ENCODE peak calls at places on chromosomes 12 and 14, in five cellular contexts. V, X, G, R and Z are unnamed samples.

GRCh38 chr14:77988096-77988870 is 181.9 kb upstream of the NRXN3 start:
- DNase-seq in V (no peak), X (no peak), G (no peak), R (no peak), Z (no peak)

GRCh38 chr14:76267322-76268012 is 108.5 kb upstream of the ESRRB start:
- DNase-seq in V (peak; percentile 47), X (peak; percentile 60), G (peak; percentile 69), R (no peak), Z (peak; percentile 56)

GRCh38 chr12:20527396-20528154 is 159.2 kb downstream of the PDE3A start:
- DNase-seq in V (no peak), X (no peak), G (no peak), R (no peak), Z (no peak)

GRCh38 chr14:105173901-105174894 is 5.6 kb upstream of the JAG2 start:
- DNase-seq in V (no peak), X (no peak), G (no peak), R (no peak), Z (peak; percentile 89)

GRCh38 chr12:79681008-79681590 is 9.7 kb downstream of the PAWR start:
- DNase-seq in V (no peak), X (no peak), G (no peak), R (no peak), Z (no peak)

GRCh38 chr12:69457433-69457832 is 12.8 kb upstream of the FRS2 start:
- DNase-seq in V (no peak), X (no peak), G (no peak), R (no peak), Z (no peak)

GRCh38 chr12:64469455-64470142 is 17.7 kb downstream of the TBK1 start:
- DNase-seq in V (no peak), X (no peak), G (no peak), R (no peak), Z (no peak)

GRCh38 chr12:2376855-2377657 is 324.3 kb downstream of the CACNA1C start:
- DNase-seq in V (no peak), X (peak; percentile 60), G (peak; percentile 48), R (no peak), Z (no peak)

GRCh38 chr12:106178582-106178981 is 39.8 kb upstream of the NUAK1 start:
- DNase-seq in V (no peak), X (no peak), G (no peak), R (no peak), Z (no peak)

GRCh38 chr12:121827351-121828099 is 23.7 kb downstream of the SETD1B start:
- DNase-seq in V (no peak), X (no peak), G (no peak), R (no peak), Z (peak; percentile 78)

GRCh38 chr14:30547388-30548048 is 11.4 kb upstream of the G2E3 start:
- DNase-seq in V (no peak), X (no peak), G (no peak), R (no peak), Z (peak; percentile 72)

GRCh38 chr12:31715283-31715825 is 13.5 kb downstream of the AMN1 start:
- DNase-seq in V (no peak), X (no peak), G (no peak), R (peak; percentile 76), Z (no peak)

GRCh38 chr12:39227218-39227617 is 215.7 kb downstream of the KIF21A start:
- DNase-seq in V (no peak), X (no peak), G (no peak), R (no peak), Z (no peak)

GRCh38 chr14:30214456-30215090 is 286.9 kb upstream of the PRKD1 start:
- DNase-seq in V (no peak), X (no peak), G (no peak), R (peak; percentile 75), Z (no peak)

GRCh38 chr14:103594265-103594664 is 31.5 kb downstream of the COA8 start:
- DNase-seq in V (peak; percentile 26), X (no peak), G (peak; percentile 74), R (peak; percentile 70), Z (no peak)

GRCh38 chr12:68253504-68253903 is at the start of gene IL22:
- DNase-seq in V (no peak), X (no peak), G (no peak), R (no peak), Z (no peak)

GRCh38 chr12:48015954-48016353 is 11.7 kb upstream of the COL2A1 start:
- DNase-seq in V (no peak), X (no peak), G (no peak), R (no peak), Z (no peak)

GRCh38 chr12:46744256-46744655 is 81.5 kb downstream of the SLC38A4 start:
- DNase-seq in V (no peak), X (no peak), G (no peak), R (no peak), Z (no peak)

GRCh38 chr14:97276573-97276972 is 479.4 kb downstream of the VRK1 start:
- DNase-seq in V (no peak), X (no peak), G (no peak), R (no peak), Z (no peak)

GRCh38 chr14:24262821-24263733 is at the start of gene TGM1:
- DNase-seq in V (no peak), X (no peak), G (no peak), R (no peak), Z (peak; percentile 48)

GRCh38 chr12:127272864-127273263 is 994.1 kb upstream of the TMEM132C start:
- DNase-seq in V (no peak), X (no peak), G (no peak), R (no peak), Z (no peak)

GRCh38 chr12:4037747-4038312 is 164.6 kb upstream of the PARP11 start:
- DNase-seq in V (no peak), X (no peak), G (no peak), R (peak; percentile 44), Z (peak; percentile 28)

GRCh38 chr12:131357920-131358319 is 353.0 kb upstream of the SFSWAP start:
- DNase-seq in V (no peak), X (no peak), G (no peak), R (no peak), Z (no peak)

GRCh38 chr12:49322367-49322707 is 718 bp upstream of the TROAP start:
- DNase-seq in V (no peak), X (no peak), G (no peak), R (no peak), Z (no peak)

GRCh38 chr14:75822522-75823288 is 159.1 kb downstream of the TGFB3 start:
- DNase-seq in V (no peak), X (no peak), G (peak; percentile 69), R (no peak), Z (no peak)

GRCh38 chr12:113895176-113895575 is 70.9 kb downstream of the RBM19 start:
- DNase-seq in V (no peak), X (no peak), G (no peak), R (no peak), Z (no peak)

DNA sequence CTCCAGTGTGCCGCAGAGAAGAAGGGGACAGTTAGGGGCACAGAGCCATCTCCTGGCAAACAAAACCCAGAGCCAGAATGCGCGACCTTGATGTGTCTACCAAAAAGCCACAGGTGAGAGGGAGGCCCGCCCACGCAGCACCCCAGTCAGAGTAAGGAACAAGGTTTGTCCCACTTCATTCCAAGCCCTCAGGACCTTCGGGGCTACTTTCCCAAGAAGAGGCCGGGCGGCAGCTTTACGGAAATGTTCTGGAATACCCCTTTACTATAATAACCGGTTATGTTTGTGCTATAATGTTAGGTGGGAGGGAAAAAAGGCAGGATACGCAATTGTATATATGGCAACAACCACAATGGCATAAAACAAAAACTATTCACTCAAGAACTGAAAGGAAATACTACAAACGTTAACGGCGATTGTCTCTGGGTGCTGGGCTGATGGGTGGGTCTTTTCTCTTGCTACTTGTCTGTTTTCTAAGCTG is 12.3 kb downstream of the CCDC88C start:
- DNase-seq in V (no peak), X (no peak), G (no peak), R (no peak), Z (no peak)
- H3K27ac ChIP-seq in V (no peak overlapping the region), X (peak overlapping the region; percentile 45), G (no peak overlapping the region), R (no peak overlapping the region), Z (peak overlapping the region; percentile 59)

GRCh38 chr12:85971800-85972199 is 97.7 kb downstream of the NTS start:
- DNase-seq in V (no peak), X (no peak), G (no peak), R (no peak), Z (no peak)
- TF ChIP-seq CTCF in V (no peak), X (no peak), G (no peak), R (no peak), Z (no peak)

DNA sequence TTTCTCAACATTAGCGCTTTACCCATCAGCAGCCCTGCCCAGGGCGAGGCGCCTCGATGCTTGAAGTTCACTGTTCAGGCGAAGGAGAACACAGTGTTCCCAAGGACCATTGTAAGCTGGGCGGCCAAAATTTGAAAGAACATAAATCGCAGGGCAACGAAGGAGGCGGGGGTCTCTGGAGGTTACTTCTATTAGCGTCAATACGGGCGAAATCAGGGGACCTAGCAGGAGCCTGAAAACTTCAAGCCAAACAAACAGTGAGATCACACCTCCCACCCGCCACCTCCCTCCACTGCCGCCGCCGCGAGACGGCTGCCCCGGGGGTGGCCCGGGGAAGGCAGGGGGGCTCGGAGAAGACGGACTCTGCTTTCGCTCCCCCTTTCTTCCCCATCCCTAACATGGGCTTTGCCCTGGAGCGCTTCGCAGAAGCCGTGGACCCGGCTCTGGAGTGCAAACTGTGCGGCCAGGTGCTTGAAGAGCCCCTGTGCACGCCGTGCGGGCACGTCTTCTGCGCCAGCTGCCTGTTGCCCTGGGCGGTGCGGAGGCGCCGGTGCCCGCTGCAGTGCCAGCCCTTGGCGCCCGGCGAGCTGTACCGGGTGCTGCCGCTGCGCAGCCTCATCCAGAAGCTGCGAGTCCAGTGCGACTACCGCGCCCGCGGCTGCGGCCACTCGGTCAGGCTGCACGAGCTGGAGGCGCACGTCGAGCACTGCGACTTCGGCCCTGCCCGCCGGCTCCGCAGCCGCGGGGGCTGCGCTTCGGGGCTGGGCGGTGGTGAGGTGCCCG is at the start of gene PDZRN4:
- DNase-seq in V (peak; percentile 45), X (peak; percentile 46), G (peak; percentile 79), R (no peak), Z (peak; percentile 87)
- H3K27ac ChIP-seq in V (peak within 1 kb of the TSS; percentile 95), X (no peak within 1 kb of the TSS), G (peak within 1 kb of the TSS; percentile 90), R (no peak within 1 kb of the TSS), Z (peak within 1 kb of the TSS; percentile 36)

GRCh38 chr14:50003213-50004021 is 110.5 kb downstream of the ARF6 start:
- DNase-seq in V (peak; percentile 64), X (peak; percentile 97), G (peak; percentile 86), R (peak; percentile 71), Z (peak; percentile 95)
- TF ChIP-seq CTCF in V (peak; percentile 36), X (peak; percentile 13), G (no peak), R (peak; percentile 46), Z (peak; percentile 53)

GRCh38 chr14:61130512-61131260 is 149.6 kb downstream of the SLC38A6 start:
- DNase-seq in V (no peak), X (no peak), G (no peak), R (no peak), Z (no peak)
- H3K27ac ChIP-seq in V (no peak overlapping the region), X (no peak overlapping the region), G (no peak overlapping the region), R (no peak overlapping the region), Z (no peak overlapping the region)